ENCODE peak calls at places on chromosomes 16 and 17, in nine cellular contexts. M is right cardiac atrium, G is neural progenitor cell, W is GM23338, P is BJ, E is mesendoderm, H is OCI-LY7, Z is fibroblast of pulmonary artery, T is SK-N-SH. L is an unnamed sample.

GRCh38 chr17:4945176-4945943 is 3.0 kb downstream of the PFN1 start:
- DNase-seq in T (no peak), G (no peak), H (peak), P (peak), Z (peak), W (peak), M (peak), E (peak), L (peak)

GRCh38 chr16:21264226-21265036 is 13.7 kb downstream of the CRYM start:
- DNase-seq in P (no peak), Z (no peak), M (peak), E (no peak), G (peak), W (no peak), T (no peak), H (no peak), L (peak)

GRCh38 chr17:82661717-82662683 is 13.8 kb upstream of the WDR45B start:
- DNase-seq in E (no peak), H (no peak), T (no peak), P (no peak), W (no peak), Z (no peak), G (no peak), M (no peak), L (no peak)

GRCh38 chr16:71840052-71840451 is 5.7 kb upstream of the ATXN1L start:
- DNase-seq in P (peak), E (no peak), Z (no peak), W (no peak), H (no peak), G (no peak), M (no peak), T (no peak), L (no peak)

GRCh38 chr17:74631468-74632195 is 8.1 kb upstream of the CD300E start:
- DNase-seq in W (no peak), E (peak), Z (peak), H (peak), P (no peak), M (no peak), G (no peak), T (peak), L (no peak)

GRCh38 chr17:47727704-47728036 is 5.4 kb upstream of the TBX21 start:
- DNase-seq in T (no peak), Z (no peak), G (no peak), P (no peak), H (no peak), M (no peak), E (no peak), W (no peak), L (no peak)

GRCh38 chr16:55476625-55477533 is 2.1 kb upstream of the MMP2 start:
- DNase-seq in W (no peak), Z (no peak), M (peak), E (no peak), P (no peak), G (no peak), H (no peak), T (no peak), L (no peak)

GRCh38 chr17:27529230-27529796 is 73.1 kb downstream of the KSR1 start:
- DNase-seq in T (peak), Z (peak), E (no peak), M (no peak), W (no peak), P (no peak), G (no peak), H (peak), L (no peak)

GRCh38 chr17:46770818-46771600 is 47.5 kb downstream of the WNT3 start:
- DNase-seq in M (peak), H (peak), E (peak), T (peak), G (peak), W (peak), Z (peak), P (no peak), L (no peak)

GRCh38 chr17:49944451-49944850 is 24.5 kb upstream of the DLX4 start:
- DNase-seq in E (peak), H (no peak), T (no peak), W (peak), M (no peak), Z (no peak), P (no peak), G (peak), L (no peak)

GRCh38 chr16:69367980-69368379 is 16.4 kb upstream of the TMED6 start:
- DNase-seq in T (no peak), W (no peak), M (no peak), G (no peak), P (no peak), H (no peak), Z (peak), E (no peak), L (no peak)

GRCh38 chr17:35460354-35460851 is 11.8 kb upstream of the SLFN13 start:
- DNase-seq in W (peak), Z (no peak), T (peak), P (no peak), E (peak), M (peak), H (peak), G (peak), L (no peak)

GRCh38 chr17:16969931-16970906 is 1.7 kb downstream of the TNFRSF13B start:
- DNase-seq in H (peak), E (no peak), Z (no peak), G (no peak), P (no peak), M (no peak), T (no peak), W (no peak), L (no peak)

GRCh38 chr17:75525806-75526554 is 483 bp downstream of the LLGL2 start:
- DNase-seq in M (peak), T (peak), H (no peak), Z (no peak), W (peak), G (peak), E (peak), P (no peak), L (no peak)

GRCh38 chr17:46152423-46152822 is 40.8 kb downstream of the KANSL1 start:
- DNase-seq in Z (no peak), E (no peak), W (no peak), T (no peak), H (peak), M (no peak), G (no peak), P (no peak), L (no peak)

GRCh38 chr17:30586818-30587595 is 109.8 kb downstream of the GOSR1 start:
- DNase-seq in P (no peak), Z (peak), M (no peak), T (no peak), H (no peak), G (no peak), E (no peak), W (no peak), L (peak)

GRCh38 chr17:30336369-30337171 is 2.7 kb upstream of the TMIGD1 start:
- DNase-seq in M (no peak), T (peak), Z (peak), G (peak), W (peak), P (no peak), H (peak), E (peak), L (peak)

GRCh38 chr16:88014201-88014781 is 63.1 kb downstream of the BANP start:
- DNase-seq in W (no peak), Z (peak), M (no peak), T (no peak), P (no peak), G (no peak), E (no peak), H (no peak), L (no peak)

GRCh38 chr16:11361751-11362742 is 16.8 kb downstream of the RMI2 start:
- DNase-seq in Z (no peak), W (no peak), E (no peak), P (no peak), H (peak), G (no peak), T (no peak), M (no peak), L (no peak)

GRCh38 chr16:24834459-24835335 is 11.1 kb upstream of the SLC5A11 start:
- DNase-seq in M (no peak), G (peak), T (peak), P (no peak), W (peak), E (peak), Z (peak), H (peak), L (no peak)

GRCh38 chr17:18224428-18225120 is 861 bp upstream of the LLGL1 start:
- DNase-seq in Z (peak), T (peak), G (peak), E (peak), M (peak), H (no peak), P (no peak), W (peak), L (no peak)

GRCh38 chr17:39626671-39627169 is at the start of gene PPP1R1B:
- DNase-seq in G (peak), T (peak), Z (no peak), W (peak), E (no peak), M (no peak), P (no peak), H (no peak), L (no peak)

GRCh38 chr16:24721830-24722238 is 7.6 kb upstream of the TNRC6A start:
- DNase-seq in P (no peak), W (no peak), H (no peak), T (no peak), E (no peak), G (no peak), M (no peak), Z (no peak), L (no peak)

GRCh38 chr16:1773703-1774455 is 945 bp upstream of the MRPS34 start:
- DNase-seq in E (no peak), W (no peak), Z (no peak), H (peak), M (peak), G (no peak), T (no peak), P (no peak), L (no peak)

GRCh38 chr17:38885728-38886642 is 16.1 kb downstream of the LASP1 start:
- DNase-seq in H (no peak), T (peak), Z (no peak), E (peak), W (peak), P (no peak), M (peak), G (peak), L (no peak)

GRCh38 chr16:6726621-6727020 is 606.0 kb upstream of the RBFOX1 start:
- DNase-seq in M (no peak), E (no peak), W (no peak), T (no peak), G (no peak), P (no peak), Z (no peak), H (no peak), L (no peak)

GRCh38 chr17:42979511-42980273 is at the start of gene PTGES3L:
- DNase-seq in G (peak), P (no peak), H (peak), T (peak), Z (peak), W (peak), E (peak), M (peak), L (no peak)

GRCh38 chr16:30992381-30992780 is 7.4 kb downstream of the HSD3B7 start:
- DNase-seq in G (no peak), M (peak), Z (no peak), H (no peak), E (no peak), P (no peak), T (no peak), W (no peak), L (no peak)
- H3K4me3 ChIP-seq in G (no peak), M (no peak), Z (no peak), H (no peak), E (no peak), P (no peak), T (no peak), W (no peak), L (no peak)

GRCh38 chr16:56632160-56632847 is at the start of gene MT1M:
- DNase-seq in P (no peak), H (no peak), W (peak), E (peak), Z (no peak), G (peak), T (peak), M (peak), L (no peak)

GRCh38 chr16:56634715-56635440 is 2.4 kb downstream of the MT1M start:
- DNase-seq in P (no peak), W (peak), T (peak), E (no peak), H (no peak), Z (no peak), G (peak), M (no peak), L (no peak)

GRCh38 chr16:56631832-56632159 is 663 bp upstream of the MT1M start:
- DNase-seq in W (no peak), H (no peak), T (no peak), M (no peak), E (no peak), Z (no peak), P (no peak), G (no peak), L (no peak)

GRCh38 chr16:56632848-56633365 is 448 bp downstream of the MT1M start:
- DNase-seq in M (no peak), H (no peak), E (no peak), Z (no peak), P (no peak), G (no peak), T (no peak), W (no peak), L (no peak)

GRCh38 chr16:56633535-56633934 is 1.1 kb downstream of the MT1M start:
- DNase-seq in P (no peak), G (no peak), E (no peak), H (no peak), T (no peak), W (no peak), M (no peak), Z (no peak), L (no peak)
- H3K4me3 ChIP-seq in P (no peak), G (no peak), E (no peak), H (no peak), T (no peak), W (no peak), M (no peak), Z (no peak), L (no peak)

GRCh38 chr17:37744633-37744927 is 279 bp downstream of the HNF1B start:
- DNase-seq in Z (no peak), E (no peak), H (no peak), W (no peak), G (no peak), P (no peak), T (no peak), M (peak), L (no peak)

GRCh38 chr17:37743875-37744632 is 805 bp downstream of the HNF1B start:
- DNase-seq in T (peak), G (peak), M (peak), Z (no peak), H (no peak), E (peak), P (no peak), W (peak), L (no peak)

GRCh38 chr17:37746617-37747016 is 1.8 kb upstream of the HNF1B start:
- DNase-seq in M (no peak), T (no peak), P (no peak), Z (no peak), E (no peak), G (no peak), W (no peak), H (no peak), L (no peak)

GRCh38 chr17:37745801-37746426 is 1.1 kb upstream of the HNF1B start:
- DNase-seq in T (no peak), M (no peak), E (no peak), H (no peak), P (no peak), W (no peak), Z (no peak), G (no peak), L (no peak)

DNA sequence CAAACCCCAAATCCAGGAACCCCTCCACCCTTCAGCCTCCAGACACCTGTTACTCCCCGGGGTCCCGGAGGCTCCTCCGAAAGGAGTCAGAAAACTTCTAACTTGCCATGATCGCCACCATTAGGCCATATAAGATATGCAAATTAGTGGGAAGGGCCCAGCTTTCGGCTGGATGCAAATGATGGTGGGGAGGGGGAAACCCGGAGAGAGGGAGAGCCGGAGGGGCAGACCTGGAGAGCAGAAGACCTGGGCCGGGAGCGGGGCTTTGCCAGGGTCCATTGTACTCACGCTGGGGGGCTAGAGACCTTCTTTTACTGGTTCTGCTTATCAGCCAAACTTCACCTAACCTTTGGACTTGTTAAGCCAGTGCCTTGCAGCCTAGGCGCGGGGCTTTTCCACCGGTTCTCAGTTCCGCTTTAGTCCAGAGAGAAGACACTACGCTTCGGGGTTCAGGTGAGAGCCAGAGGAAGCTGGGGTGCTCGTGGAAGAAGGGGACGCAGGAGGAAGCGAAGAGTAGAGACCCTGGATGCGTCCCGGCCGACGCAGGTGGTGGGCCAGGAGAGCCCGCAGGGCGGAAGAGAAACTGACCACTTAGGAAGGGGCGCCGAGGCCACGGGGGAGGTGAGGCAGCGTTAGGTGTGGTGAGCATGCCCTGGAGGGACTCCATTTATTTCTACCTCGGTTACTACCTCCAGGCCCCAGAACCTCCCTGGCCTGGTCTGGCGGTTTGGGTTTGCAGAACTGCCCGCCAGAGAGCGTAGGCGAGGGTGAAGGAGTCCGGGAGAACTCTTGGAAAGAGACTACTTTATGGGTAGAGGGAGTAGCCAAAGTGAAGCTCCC is at the start of gene HNF1B:
- DNase-seq in H (no peak), W (peak), G (peak), P (no peak), T (no peak), M (peak), Z (no peak), E (peak), L (no peak)
- H3K4me3 ChIP-seq in H (no peak), W (peak), G (peak), P (no peak), T (no peak), M (no peak), Z (no peak), E (peak), L (no peak)

GRCh38 chr17:7113273-7114071 is 1.1 kb downstream of the ASGR2 start:
- DNase-seq in T (no peak), P (no peak), H (no peak), W (no peak), Z (no peak), G (no peak), E (no peak), M (no peak), L (no peak)
- H3K4me3 ChIP-seq in T (no peak), P (no peak), H (no peak), W (no peak), Z (no peak), G (no peak), E (no peak), M (no peak), L (no peak)